ENCODE peak calls at places on chromosomes 6 and 20, in nine cellular contexts. U is ovary, N is fibroblast of pulmonary artery, X is bronchial epithelial cell, D is WTC11, Q is BE2C, B is omental fat pad, Y is esophagus squamous epithelium, E is GM13976. M is an unnamed sample.

GRCh38 chr6:29924731-29925130 is 17.6 kb upstream of the HLA-A start:
- DNase-seq in U (no peak), N (no peak), X (peak), D (no peak), Q (no peak), B (no peak), Y (no peak), E (no peak), M (no peak)

GRCh38 chr6:112903361-112903760 is 556.2 kb downstream of the RFPL4B start:
- DNase-seq in U (no peak), N (no peak), X (no peak), D (no peak), Q (no peak), B (no peak), Y (no peak), E (no peak), M (no peak)

GRCh38 chr6:25878721-25879322 is 4.8 kb upstream of the SLC17A3 start:
- DNase-seq in U (no peak), N (no peak), X (no peak), D (no peak), Q (no peak), B (no peak), Y (no peak), E (no peak), M (no peak)

GRCh38 chr6:148973809-148974208 is 227.0 kb downstream of the UST start:
- DNase-seq in U (no peak), N (peak), X (peak), D (no peak), Q (no peak), B (no peak), Y (no peak), E (no peak), M (peak)

GRCh38 chr6:130033999-130034814 is 15.8 kb downstream of the L3MBTL3 start:
- DNase-seq in U (peak), N (peak), X (peak), D (no peak), Q (no peak), B (no peak), Y (no peak), E (no peak), M (no peak)

GRCh38 chr20:46118481-46119020 is 437 bp downstream of the CD40 start:
- DNase-seq in U (peak), N (no peak), X (no peak), D (peak), Q (no peak), B (no peak), Y (no peak), E (peak), M (peak)

GRCh38 chr6:134698228-134698627 is 251.7 kb downstream of the ALDH8A1 start:
- DNase-seq in U (no peak), N (no peak), X (no peak), D (no peak), Q (no peak), B (no peak), Y (no peak), E (no peak), M (no peak)

GRCh38 chr6:166307981-166308768 is at the start of gene PRR18:
- DNase-seq in U (no peak), N (no peak), X (no peak), D (peak), Q (peak), B (no peak), Y (no peak), E (peak), M (peak)

GRCh38 chr20:50219520-50220086 is 29.0 kb downstream of the CEBPB start:
- DNase-seq in U (no peak), N (no peak), X (no peak), D (no peak), Q (no peak), B (no peak), Y (no peak), E (no peak), M (no peak)

GRCh38 chr20:49612127-49612738 is 44.3 kb upstream of the PTGIS start:
- DNase-seq in U (no peak), N (no peak), X (no peak), D (no peak), Q (no peak), B (no peak), Y (no peak), E (no peak), M (no peak)

GRCh38 chr20:48619126-48620101 is 208.4 kb downstream of the PREX1 start:
- DNase-seq in U (no peak), N (no peak), X (no peak), D (no peak), Q (peak), B (no peak), Y (no peak), E (no peak), M (no peak)

GRCh38 chr20:24718696-24719095 is 230.4 kb upstream of the CST7 start:
- DNase-seq in U (no peak), N (no peak), X (no peak), D (no peak), Q (no peak), B (no peak), Y (no peak), E (no peak), M (no peak)

GRCh38 chr20:35342154-35342769 is 50.0 kb upstream of the FAM83C start:
- DNase-seq in U (no peak), N (peak), X (no peak), D (peak), Q (no peak), B (no peak), Y (no peak), E (no peak), M (no peak)

GRCh38 chr6:89371849-89372505 is 19.5 kb upstream of the UBE2J1 start:
- DNase-seq in U (peak), N (peak), X (peak), D (peak), Q (peak), B (peak), Y (peak), E (peak), M (peak)

GRCh38 chr6:44278316-44278715 is 8.1 kb downstream of the TMEM151B start:
- DNase-seq in U (no peak), N (no peak), X (no peak), D (no peak), Q (no peak), B (no peak), Y (no peak), E (no peak), M (no peak)

GRCh38 chr20:58219342-58219700 is 9.1 kb downstream of the ANKRD60 start:
- DNase-seq in U (no peak), N (peak), X (peak), D (no peak), Q (peak), B (no peak), Y (no peak), E (no peak), M (no peak)

GRCh38 chr6:36752187-36752885 is 54.7 kb downstream of the RAB44 start:
- DNase-seq in U (no peak), N (no peak), X (peak), D (no peak), Q (no peak), B (no peak), Y (no peak), E (no peak), M (no peak)

GRCh38 chr20:62146019-62146755 is 2.6 kb downstream of the SS18L1 start:
- DNase-seq in U (no peak), N (no peak), X (no peak), D (no peak), Q (no peak), B (no peak), Y (no peak), E (no peak), M (no peak)

GRCh38 chr6:108254436-108255410 is 6.1 kb downstream of the SNX3 start:
- DNase-seq in U (no peak), N (no peak), X (no peak), D (no peak), Q (peak), B (no peak), Y (no peak), E (no peak), M (no peak)

GRCh38 chr6:84137989-84138575 is 89.4 kb downstream of the CEP162 start:
- DNase-seq in U (no peak), N (peak), X (peak), D (no peak), Q (no peak), B (no peak), Y (no peak), E (no peak), M (no peak)

GRCh38 chr6:138410972-138411667 is 7.1 kb downstream of the HEBP2 start:
- DNase-seq in U (no peak), N (peak), X (peak), D (no peak), Q (no peak), B (no peak), Y (no peak), E (peak), M (no peak)

GRCh38 chr20:16947346-16947943 is 199.3 kb downstream of the OTOR start:
- DNase-seq in U (no peak), N (no peak), X (no peak), D (no peak), Q (no peak), B (no peak), Y (no peak), E (no peak), M (no peak)

GRCh38 chr6:26286168-26286854 is 78.7 kb upstream of the BTN3A2 start:
- DNase-seq in U (peak), N (peak), X (peak), D (peak), Q (peak), B (peak), Y (no peak), E (peak), M (peak)

GRCh38 chr6:38687043-38687353 is 15.9 kb downstream of the GLO1 start:
- DNase-seq in U (no peak), N (no peak), X (no peak), D (no peak), Q (no peak), B (no peak), Y (no peak), E (no peak), M (no peak)

GRCh38 chr6:169723200-169723909 is 945 bp downstream of the PHF10 start:
- DNase-seq in U (peak), N (peak), X (peak), D (peak), Q (peak), B (no peak), Y (no peak), E (peak), M (peak)

GRCh38 chr20:33832113-33832853 is 21.1 kb downstream of the CHMP4B start:
- DNase-seq in U (peak), N (peak), X (no peak), D (peak), Q (no peak), B (no peak), Y (no peak), E (no peak), M (no peak)

GRCh38 chr6:144488590-144488989 is 203.5 kb downstream of the UTRN start:
- DNase-seq in U (no peak), N (no peak), X (no peak), D (no peak), Q (no peak), B (no peak), Y (no peak), E (no peak), M (no peak)

GRCh38 chr20:56736285-56736857 is 107.3 kb downstream of the TFAP2C start:
- DNase-seq in U (no peak), N (no peak), X (no peak), D (peak), Q (no peak), B (no peak), Y (no peak), E (no peak), M (no peak)

DNA sequence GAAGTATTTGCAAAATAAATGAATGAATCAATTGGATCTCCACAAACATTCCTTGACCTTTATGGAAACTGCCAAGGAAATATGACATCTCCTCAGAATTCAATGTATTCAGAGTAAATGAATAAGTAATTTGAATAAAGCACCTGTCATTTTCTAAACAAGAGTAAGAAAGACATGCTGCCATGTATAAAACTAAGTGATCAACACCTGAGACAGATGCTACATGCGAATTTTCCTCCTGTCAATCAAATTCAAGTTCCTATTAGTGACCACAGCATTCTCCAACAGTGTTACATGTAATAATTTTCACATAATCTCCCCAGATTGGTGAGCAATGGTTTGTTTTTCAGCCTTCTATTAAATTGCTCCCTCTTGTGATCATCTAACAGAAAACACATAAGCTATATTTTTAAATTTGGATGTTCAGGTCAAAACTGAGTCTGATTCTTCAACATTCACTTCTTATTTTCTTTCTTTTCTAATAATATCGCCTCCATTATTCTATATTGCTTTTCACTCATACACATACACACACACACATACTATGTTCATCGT is 163.2 kb upstream of the RNF217 start:
- DNase-seq in U (no peak), N (peak), X (no peak), D (no peak), Q (no peak), B (no peak), Y (no peak), E (no peak), M (no peak)
- TF ChIP-seq CTCF in U (no peak), N (peak), X (no peak), D (no peak), Q (peak), B (no peak), Y (no peak), E (no peak), M (no peak)

DNA sequence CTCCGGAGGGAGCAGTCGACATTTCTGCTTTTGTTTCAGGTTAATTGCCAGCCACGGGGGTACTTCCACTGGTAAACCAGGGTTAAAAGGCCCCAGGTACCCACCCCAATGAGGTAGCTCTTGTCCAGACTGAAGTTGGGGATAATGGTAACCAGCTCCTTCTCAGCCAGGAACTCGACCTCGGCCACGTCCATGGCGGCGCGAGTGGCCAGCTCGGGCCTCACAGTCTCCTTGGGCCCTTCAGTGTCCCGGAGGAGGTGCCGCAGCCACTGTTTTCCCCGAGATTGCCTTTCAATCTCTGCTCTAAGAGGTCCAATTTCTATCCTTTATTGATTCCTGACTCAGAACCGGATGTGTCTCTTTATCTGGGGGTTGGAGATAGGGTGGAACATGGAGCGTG is 13.7 kb downstream of the ARHGAP40 start:
- DNase-seq in U (no peak), N (no peak), X (no peak), D (no peak), Q (no peak), B (no peak), Y (no peak), E (no peak), M (no peak)
- TF ChIP-seq CTCF in U (no peak), N (no peak), X (no peak), D (no peak), Q (no peak), B (no peak), Y (no peak), E (no peak), M (no peak)

GRCh38 chr6:109441069-109441816 is 719 bp downstream of the SMPD2 start:
- DNase-seq in U (peak), N (peak), X (peak), D (peak), Q (peak), B (no peak), Y (no peak), E (no peak), M (peak)
- TF ChIP-seq CTCF in U (no peak), N (peak), X (peak), D (no peak), Q (peak), B (no peak), Y (no peak), E (peak), M (no peak)

DNA sequence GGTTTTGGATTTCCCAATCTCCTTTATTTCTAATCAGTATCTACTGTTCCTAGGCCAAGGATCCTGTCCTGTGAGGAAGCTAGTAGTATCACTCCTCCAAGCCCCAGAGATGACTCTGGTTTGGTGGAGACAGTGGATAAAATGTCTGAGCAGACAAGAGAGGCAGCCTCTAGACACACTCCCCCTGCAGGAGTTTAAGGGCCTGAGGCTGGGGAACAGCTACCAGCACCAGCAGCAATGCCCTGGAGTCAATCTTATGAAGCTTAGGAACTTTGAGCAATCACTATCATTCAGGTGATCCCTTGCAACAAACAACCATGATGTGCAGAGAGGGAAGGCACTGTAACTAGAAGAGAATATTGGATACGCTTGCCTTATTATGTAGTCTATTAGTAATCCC is 384.7 kb upstream of the ID4 start:
- DNase-seq in U (no peak), N (no peak), X (no peak), D (peak), Q (no peak), B (no peak), Y (no peak), E (no peak), M (no peak)
- TF ChIP-seq CTCF in U (no peak), N (peak), X (no peak), D (no peak), Q (no peak), B (no peak), Y (no peak), E (no peak), M (no peak)

DNA sequence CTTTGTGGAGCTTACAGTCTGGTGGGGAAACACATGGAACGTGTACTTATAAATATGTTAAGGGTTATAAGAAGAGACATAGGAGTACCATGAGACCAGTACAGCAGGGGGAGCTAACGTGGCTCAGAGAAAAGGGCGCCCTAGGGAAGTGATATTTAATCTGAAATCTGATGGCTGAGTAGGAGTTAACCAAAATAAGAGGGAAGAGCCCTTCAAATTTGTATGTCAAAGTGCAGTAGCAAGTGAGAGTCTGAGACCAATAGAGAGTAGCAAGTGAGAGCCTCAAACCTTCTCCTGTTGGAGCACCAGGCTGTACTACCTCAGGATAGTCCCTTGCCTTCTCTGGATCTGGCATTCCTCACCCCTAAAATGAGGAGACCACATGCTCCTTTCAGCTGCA is 6.1 kb upstream of the PKIG start:
- DNase-seq in U (no peak), N (peak), X (peak), D (no peak), Q (no peak), B (no peak), Y (no peak), E (peak), M (no peak)
- TF ChIP-seq CTCF in U (no peak), N (peak), X (no peak), D (no peak), Q (peak), B (no peak), Y (no peak), E (peak), M (no peak)

GRCh38 chr6:33211136-33211535 is 2.8 kb downstream of the RING1 start:
- DNase-seq in U (no peak), N (no peak), X (no peak), D (no peak), Q (no peak), B (no peak), Y (no peak), E (peak), M (no peak)

GRCh38 chr6:33212857-33213165 is 4.5 kb downstream of the RING1 start:
- DNase-seq in U (no peak), N (peak), X (no peak), D (no peak), Q (no peak), B (no peak), Y (no peak), E (no peak), M (no peak)

GRCh38 chr6:33209856-33210255 is 1.6 kb downstream of the RING1 start:
- DNase-seq in U (no peak), N (no peak), X (no peak), D (no peak), Q (no peak), B (no peak), Y (no peak), E (no peak), M (no peak)

GRCh38 chr6:33213166-33213988 is 5.1 kb downstream of the RING1 start:
- DNase-seq in U (peak), N (peak), X (no peak), D (peak), Q (peak), B (no peak), Y (no peak), E (peak), M (peak)

DNA sequence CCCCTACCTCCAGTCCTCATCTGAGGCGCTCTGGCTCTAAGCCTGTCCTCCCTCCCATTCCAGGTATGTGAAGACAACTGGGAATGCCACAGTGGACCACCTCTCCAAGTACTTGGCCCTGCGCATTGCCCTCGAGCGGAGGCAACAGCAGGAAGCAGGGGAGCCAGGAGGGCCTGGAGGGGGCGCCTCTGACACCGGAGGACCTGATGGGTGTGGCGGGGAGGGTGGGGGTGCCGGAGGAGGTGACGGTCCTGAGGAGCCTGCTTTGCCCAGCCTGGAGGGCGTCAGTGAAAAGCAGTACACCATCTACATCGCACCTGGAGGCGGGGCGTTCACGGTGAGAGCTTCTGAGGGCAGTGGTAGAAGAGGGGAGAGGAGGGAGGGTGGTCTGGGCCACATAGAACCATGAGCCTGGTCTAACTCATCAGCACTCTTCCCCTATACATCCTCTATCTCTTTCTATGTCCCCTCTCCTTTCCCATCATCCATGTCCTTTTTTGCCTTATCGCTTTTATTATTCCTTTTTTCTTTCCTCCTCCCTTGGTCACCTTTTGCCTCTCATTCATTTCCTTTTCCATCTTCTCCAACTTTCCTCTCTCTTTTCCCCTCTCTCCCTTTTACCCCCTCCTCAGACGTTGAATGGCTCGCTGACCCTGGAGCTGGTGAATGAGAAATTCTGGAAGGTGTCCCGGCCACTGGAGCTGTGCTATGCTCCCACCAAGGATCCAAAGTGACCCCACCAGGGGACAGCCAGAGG is 3.5 kb downstream of the RING1 start:
- DNase-seq in U (no peak), N (no peak), X (no peak), D (peak), Q (no peak), B (no peak), Y (no peak), E (peak), M (no peak)
- TF ChIP-seq CTCF in U (no peak), N (no peak), X (no peak), D (no peak), Q (no peak), B (no peak), Y (no peak), E (no peak), M (no peak)

GRCh38 chr20:39429716-39430115 is 467.6 kb downstream of the DHX35 start:
- DNase-seq in U (no peak), N (no peak), X (peak), D (no peak), Q (peak), B (no peak), Y (no peak), E (no peak), M (no peak)
- TF ChIP-seq CTCF in U (no peak), N (no peak), X (peak), D (no peak), Q (peak), B (no peak), Y (peak), E (no peak), M (peak)

M was measured in nephron progenitor cell.